ENCODE peak calls at places on chromosomes 1 and 21, in nine cellular contexts. One of them, this sample, is unnamed.

GRCh38 chr1:205791568-205792180 is 16.4 kb upstream of the RAB29 start:
- DNase-seq in uterus: peak
- DNase-seq in smooth muscle cell of the brain vasculature: no peak
- DNase-seq in activated T-cell treated with anti-CD3 and anti-CD28 coated beads for 24 hours: peak
- DNase-seq in NCI-H1092 treated with DMSO at 0.1 percent for 48 hours: peak
- DNase-seq in fibroblast of villous mesenchyme: peak
- DNase-seq in thyroid gland: peak
- DNase-seq in NCI-H2081 treated with DMSO at 0.1 percent for 48 hours: no peak
- DNase-seq in NCI-H345: peak
- DNase-seq in this sample: peak

GRCh38 chr1:164803366-164803765 is 244.4 kb downstream of the PBX1 start:
- DNase-seq in uterus: no peak
- DNase-seq in smooth muscle cell of the brain vasculature: no peak
- DNase-seq in activated T-cell treated with anti-CD3 and anti-CD28 coated beads for 24 hours: no peak
- DNase-seq in NCI-H1092 treated with DMSO at 0.1 percent for 48 hours: no peak
- DNase-seq in fibroblast of villous mesenchyme: peak
- DNase-seq in thyroid gland: no peak
- DNase-seq in NCI-H2081 treated with DMSO at 0.1 percent for 48 hours: no peak
- DNase-seq in NCI-H345: no peak
- DNase-seq in this sample: no peak

GRCh38 chr1:214102907-214103306 is 115.1 kb downstream of the PROX1 start:
- DNase-seq in uterus: no peak
- DNase-seq in smooth muscle cell of the brain vasculature: peak
- DNase-seq in activated T-cell treated with anti-CD3 and anti-CD28 coated beads for 24 hours: no peak
- DNase-seq in NCI-H1092 treated with DMSO at 0.1 percent for 48 hours: no peak
- DNase-seq in fibroblast of villous mesenchyme: peak
- DNase-seq in thyroid gland: no peak
- DNase-seq in NCI-H2081 treated with DMSO at 0.1 percent for 48 hours: no peak
- DNase-seq in NCI-H345: no peak
- DNase-seq in this sample: no peak

GRCh38 chr1:98991127-98992003 is 13.3 kb downstream of the PLPPR5 start:
- DNase-seq in uterus: no peak
- DNase-seq in smooth muscle cell of the brain vasculature: peak
- DNase-seq in activated T-cell treated with anti-CD3 and anti-CD28 coated beads for 24 hours: peak
- DNase-seq in NCI-H1092 treated with DMSO at 0.1 percent for 48 hours: no peak
- DNase-seq in fibroblast of villous mesenchyme: peak
- DNase-seq in thyroid gland: no peak
- DNase-seq in NCI-H2081 treated with DMSO at 0.1 percent for 48 hours: no peak
- DNase-seq in NCI-H345: no peak
- DNase-seq in this sample: peak

GRCh38 chr1:226404063-226404903 is 3.6 kb downstream of the PARP1 start:
- DNase-seq in uterus: no peak
- DNase-seq in smooth muscle cell of the brain vasculature: no peak
- DNase-seq in activated T-cell treated with anti-CD3 and anti-CD28 coated beads for 24 hours: no peak
- DNase-seq in NCI-H1092 treated with DMSO at 0.1 percent for 48 hours: no peak
- DNase-seq in fibroblast of villous mesenchyme: peak
- DNase-seq in thyroid gland: no peak
- DNase-seq in NCI-H2081 treated with DMSO at 0.1 percent for 48 hours: no peak
- DNase-seq in NCI-H345: no peak
- DNase-seq in this sample: no peak

GRCh38 chr1:229075217-229075616 is 195.7 kb upstream of the RAB4A start:
- DNase-seq in uterus: no peak
- DNase-seq in smooth muscle cell of the brain vasculature: no peak
- DNase-seq in activated T-cell treated with anti-CD3 and anti-CD28 coated beads for 24 hours: no peak
- DNase-seq in NCI-H1092 treated with DMSO at 0.1 percent for 48 hours: no peak
- DNase-seq in fibroblast of villous mesenchyme: no peak
- DNase-seq in thyroid gland: no peak
- DNase-seq in NCI-H2081 treated with DMSO at 0.1 percent for 48 hours: no peak
- DNase-seq in NCI-H345: no peak
- DNase-seq in this sample: no peak

GRCh38 chr1:77143529-77144121 is 75.6 kb downstream of the PIGK start:
- DNase-seq in uterus: no peak
- DNase-seq in smooth muscle cell of the brain vasculature: no peak
- DNase-seq in activated T-cell treated with anti-CD3 and anti-CD28 coated beads for 24 hours: no peak
- DNase-seq in NCI-H1092 treated with DMSO at 0.1 percent for 48 hours: peak
- DNase-seq in fibroblast of villous mesenchyme: peak
- DNase-seq in thyroid gland: no peak
- DNase-seq in NCI-H2081 treated with DMSO at 0.1 percent for 48 hours: no peak
- DNase-seq in NCI-H345: peak
- DNase-seq in this sample: no peak

GRCh38 chr1:245693941-245694340 is 539.2 kb downstream of the KIF26B start:
- DNase-seq in uterus: no peak
- DNase-seq in smooth muscle cell of the brain vasculature: no peak
- DNase-seq in activated T-cell treated with anti-CD3 and anti-CD28 coated beads for 24 hours: no peak
- DNase-seq in NCI-H1092 treated with DMSO at 0.1 percent for 48 hours: no peak
- DNase-seq in fibroblast of villous mesenchyme: no peak
- DNase-seq in thyroid gland: no peak
- DNase-seq in NCI-H2081 treated with DMSO at 0.1 percent for 48 hours: no peak
- DNase-seq in NCI-H345: no peak
- DNase-seq in this sample: no peak

GRCh38 chr1:26787381-26787705 is 407 bp upstream of the PIGV start:
- DNase-seq in uterus: no peak
- DNase-seq in smooth muscle cell of the brain vasculature: no peak
- DNase-seq in activated T-cell treated with anti-CD3 and anti-CD28 coated beads for 24 hours: no peak
- DNase-seq in NCI-H1092 treated with DMSO at 0.1 percent for 48 hours: peak
- DNase-seq in fibroblast of villous mesenchyme: peak
- DNase-seq in thyroid gland: no peak
- DNase-seq in NCI-H2081 treated with DMSO at 0.1 percent for 48 hours: no peak
- DNase-seq in NCI-H345: no peak
- DNase-seq in this sample: no peak

GRCh38 chr1:48807599-48808260 is 31.0 kb upstream of the BEND5 start:
- DNase-seq in uterus: no peak
- DNase-seq in smooth muscle cell of the brain vasculature: no peak
- DNase-seq in activated T-cell treated with anti-CD3 and anti-CD28 coated beads for 24 hours: no peak
- DNase-seq in NCI-H1092 treated with DMSO at 0.1 percent for 48 hours: no peak
- DNase-seq in fibroblast of villous mesenchyme: no peak
- DNase-seq in thyroid gland: no peak
- DNase-seq in NCI-H2081 treated with DMSO at 0.1 percent for 48 hours: no peak
- DNase-seq in NCI-H345: no peak
- DNase-seq in this sample: no peak

GRCh38 chr1:154849645-154850131 is 20.4 kb downstream of the KCNN3 start:
- DNase-seq in uterus: no peak
- DNase-seq in smooth muscle cell of the brain vasculature: no peak
- DNase-seq in activated T-cell treated with anti-CD3 and anti-CD28 coated beads for 24 hours: peak
- DNase-seq in NCI-H1092 treated with DMSO at 0.1 percent for 48 hours: no peak
- DNase-seq in fibroblast of villous mesenchyme: no peak
- DNase-seq in thyroid gland: no peak
- DNase-seq in NCI-H2081 treated with DMSO at 0.1 percent for 48 hours: no peak
- DNase-seq in NCI-H345: no peak
- DNase-seq in this sample: no peak

GRCh38 chr1:111754964-111755320 is 759 bp upstream of the DDX20 start:
- DNase-seq in uterus: peak
- DNase-seq in smooth muscle cell of the brain vasculature: no peak
- DNase-seq in activated T-cell treated with anti-CD3 and anti-CD28 coated beads for 24 hours: no peak
- DNase-seq in NCI-H1092 treated with DMSO at 0.1 percent for 48 hours: peak
- DNase-seq in fibroblast of villous mesenchyme: peak
- DNase-seq in thyroid gland: peak
- DNase-seq in NCI-H2081 treated with DMSO at 0.1 percent for 48 hours: peak
- DNase-seq in NCI-H345: peak
- DNase-seq in this sample: no peak

GRCh38 chr1:13899856-13900255 is 199.9 kb downstream of the PRDM2 start:
- DNase-seq in uterus: no peak
- DNase-seq in smooth muscle cell of the brain vasculature: no peak
- DNase-seq in activated T-cell treated with anti-CD3 and anti-CD28 coated beads for 24 hours: no peak
- DNase-seq in NCI-H1092 treated with DMSO at 0.1 percent for 48 hours: no peak
- DNase-seq in fibroblast of villous mesenchyme: peak
- DNase-seq in thyroid gland: no peak
- DNase-seq in NCI-H2081 treated with DMSO at 0.1 percent for 48 hours: no peak
- DNase-seq in NCI-H345: no peak
- DNase-seq in this sample: no peak

GRCh38 chr1:53573931-53574330 is 114.7 kb downstream of the DMRTB1 start:
- DNase-seq in uterus: peak
- DNase-seq in smooth muscle cell of the brain vasculature: no peak
- DNase-seq in activated T-cell treated with anti-CD3 and anti-CD28 coated beads for 24 hours: no peak
- DNase-seq in NCI-H1092 treated with DMSO at 0.1 percent for 48 hours: no peak
- DNase-seq in fibroblast of villous mesenchyme: no peak
- DNase-seq in thyroid gland: no peak
- DNase-seq in NCI-H2081 treated with DMSO at 0.1 percent for 48 hours: no peak
- DNase-seq in NCI-H345: no peak
- DNase-seq in this sample: no peak

GRCh38 chr1:216216304-216216703 is 206.9 kb downstream of the USH2A start:
- DNase-seq in uterus: no peak
- DNase-seq in smooth muscle cell of the brain vasculature: no peak
- DNase-seq in activated T-cell treated with anti-CD3 and anti-CD28 coated beads for 24 hours: no peak
- DNase-seq in NCI-H1092 treated with DMSO at 0.1 percent for 48 hours: no peak
- DNase-seq in fibroblast of villous mesenchyme: no peak
- DNase-seq in thyroid gland: no peak
- DNase-seq in NCI-H2081 treated with DMSO at 0.1 percent for 48 hours: no peak
- DNase-seq in NCI-H345: no peak
- DNase-seq in this sample: no peak

GRCh38 chr1:89365206-89365605 is 1.3 kb downstream of the GBP6 start:
- DNase-seq in uterus: no peak
- DNase-seq in smooth muscle cell of the brain vasculature: no peak
- DNase-seq in activated T-cell treated with anti-CD3 and anti-CD28 coated beads for 24 hours: no peak
- DNase-seq in NCI-H1092 treated with DMSO at 0.1 percent for 48 hours: no peak
- DNase-seq in fibroblast of villous mesenchyme: no peak
- DNase-seq in thyroid gland: no peak
- DNase-seq in NCI-H2081 treated with DMSO at 0.1 percent for 48 hours: no peak
- DNase-seq in NCI-H345: no peak
- DNase-seq in this sample: no peak

GRCh38 chr21:33071878-33072306 is 2.0 kb downstream of the OLIG1 start:
- DNase-seq in uterus: no peak
- DNase-seq in smooth muscle cell of the brain vasculature: no peak
- DNase-seq in activated T-cell treated with anti-CD3 and anti-CD28 coated beads for 24 hours: no peak
- DNase-seq in NCI-H1092 treated with DMSO at 0.1 percent for 48 hours: no peak
- DNase-seq in fibroblast of villous mesenchyme: peak
- DNase-seq in thyroid gland: no peak
- DNase-seq in NCI-H2081 treated with DMSO at 0.1 percent for 48 hours: no peak
- DNase-seq in NCI-H345: no peak
- DNase-seq in this sample: peak

GRCh38 chr1:52651904-52652303 is 18.9 kb downstream of the SHISAL2A start:
- DNase-seq in uterus: no peak
- DNase-seq in smooth muscle cell of the brain vasculature: no peak
- DNase-seq in activated T-cell treated with anti-CD3 and anti-CD28 coated beads for 24 hours: no peak
- DNase-seq in NCI-H1092 treated with DMSO at 0.1 percent for 48 hours: no peak
- DNase-seq in fibroblast of villous mesenchyme: no peak
- DNase-seq in thyroid gland: no peak
- DNase-seq in NCI-H2081 treated with DMSO at 0.1 percent for 48 hours: no peak
- DNase-seq in NCI-H345: no peak
- DNase-seq in this sample: no peak

GRCh38 chr1:25467193-25467592 is 36.5 kb downstream of the MACO1 start:
- DNase-seq in uterus: no peak
- DNase-seq in smooth muscle cell of the brain vasculature: no peak
- DNase-seq in activated T-cell treated with anti-CD3 and anti-CD28 coated beads for 24 hours: no peak
- DNase-seq in NCI-H1092 treated with DMSO at 0.1 percent for 48 hours: no peak
- DNase-seq in fibroblast of villous mesenchyme: no peak
- DNase-seq in thyroid gland: no peak
- DNase-seq in NCI-H2081 treated with DMSO at 0.1 percent for 48 hours: no peak
- DNase-seq in NCI-H345: no peak
- DNase-seq in this sample: no peak

GRCh38 chr21:21722736-21723135 is 724.5 kb downstream of the NCAM2 start:
- DNase-seq in uterus: no peak
- DNase-seq in smooth muscle cell of the brain vasculature: no peak
- DNase-seq in activated T-cell treated with anti-CD3 and anti-CD28 coated beads for 24 hours: no peak
- DNase-seq in NCI-H1092 treated with DMSO at 0.1 percent for 48 hours: no peak
- DNase-seq in fibroblast of villous mesenchyme: no peak
- DNase-seq in thyroid gland: no peak
- DNase-seq in NCI-H2081 treated with DMSO at 0.1 percent for 48 hours: no peak
- DNase-seq in NCI-H345: no peak
- DNase-seq in this sample: no peak

GRCh38 chr1:152459596-152460528 is 45.8 kb upstream of the CRNN start:
- DNase-seq in uterus: peak
- DNase-seq in smooth muscle cell of the brain vasculature: peak
- DNase-seq in activated T-cell treated with anti-CD3 and anti-CD28 coated beads for 24 hours: peak
- DNase-seq in NCI-H1092 treated with DMSO at 0.1 percent for 48 hours: peak
- DNase-seq in fibroblast of villous mesenchyme: peak
- DNase-seq in thyroid gland: peak
- DNase-seq in NCI-H2081 treated with DMSO at 0.1 percent for 48 hours: no peak
- DNase-seq in NCI-H345: peak
- DNase-seq in this sample: peak

GRCh38 chr1:215542301-215542700 is 24.8 kb upstream of the KCTD3 start:
- DNase-seq in uterus: no peak
- DNase-seq in smooth muscle cell of the brain vasculature: no peak
- DNase-seq in activated T-cell treated with anti-CD3 and anti-CD28 coated beads for 24 hours: no peak
- DNase-seq in NCI-H1092 treated with DMSO at 0.1 percent for 48 hours: no peak
- DNase-seq in fibroblast of villous mesenchyme: no peak
- DNase-seq in thyroid gland: no peak
- DNase-seq in NCI-H2081 treated with DMSO at 0.1 percent for 48 hours: no peak
- DNase-seq in NCI-H345: no peak
- DNase-seq in this sample: no peak

GRCh38 chr1:91428182-91428798 is 23.7 kb upstream of the HFM1 start:
- DNase-seq in uterus: no peak
- DNase-seq in smooth muscle cell of the brain vasculature: no peak
- DNase-seq in activated T-cell treated with anti-CD3 and anti-CD28 coated beads for 24 hours: no peak
- DNase-seq in NCI-H1092 treated with DMSO at 0.1 percent for 48 hours: peak
- DNase-seq in fibroblast of villous mesenchyme: no peak
- DNase-seq in thyroid gland: peak
- DNase-seq in NCI-H2081 treated with DMSO at 0.1 percent for 48 hours: no peak
- DNase-seq in NCI-H345: peak
- DNase-seq in this sample: peak

GRCh38 chr1:156544592-156545102 is 27.7 kb downstream of the IQGAP3 start:
- DNase-seq in uterus: no peak
- DNase-seq in smooth muscle cell of the brain vasculature: no peak
- DNase-seq in activated T-cell treated with anti-CD3 and anti-CD28 coated beads for 24 hours: no peak
- DNase-seq in NCI-H1092 treated with DMSO at 0.1 percent for 48 hours: no peak
- DNase-seq in fibroblast of villous mesenchyme: no peak
- DNase-seq in thyroid gland: no peak
- DNase-seq in NCI-H2081 treated with DMSO at 0.1 percent for 48 hours: no peak
- DNase-seq in NCI-H345: no peak
- DNase-seq in this sample: no peak

GRCh38 chr1:15204931-15205330 is 42.1 kb upstream of the FHAD1 start:
- DNase-seq in uterus: no peak
- DNase-seq in smooth muscle cell of the brain vasculature: no peak
- DNase-seq in activated T-cell treated with anti-CD3 and anti-CD28 coated beads for 24 hours: no peak
- DNase-seq in NCI-H1092 treated with DMSO at 0.1 percent for 48 hours: no peak
- DNase-seq in fibroblast of villous mesenchyme: no peak
- DNase-seq in thyroid gland: no peak
- DNase-seq in NCI-H2081 treated with DMSO at 0.1 percent for 48 hours: no peak
- DNase-seq in NCI-H345: no peak
- DNase-seq in this sample: no peak

GRCh38 chr1:112514901-112515300 is 6.1 kb downstream of the WNT2B start:
- DNase-seq in uterus: no peak
- DNase-seq in smooth muscle cell of the brain vasculature: no peak
- DNase-seq in activated T-cell treated with anti-CD3 and anti-CD28 coated beads for 24 hours: no peak
- DNase-seq in NCI-H1092 treated with DMSO at 0.1 percent for 48 hours: no peak
- DNase-seq in fibroblast of villous mesenchyme: no peak
- DNase-seq in thyroid gland: no peak
- DNase-seq in NCI-H2081 treated with DMSO at 0.1 percent for 48 hours: no peak
- DNase-seq in NCI-H345: no peak
- DNase-seq in this sample: no peak

GRCh38 chr1:116166655-116167054 is 55.5 kb downstream of the MAB21L3 start:
- DNase-seq in uterus: no peak
- DNase-seq in smooth muscle cell of the brain vasculature: no peak
- DNase-seq in activated T-cell treated with anti-CD3 and anti-CD28 coated beads for 24 hours: no peak
- DNase-seq in NCI-H1092 treated with DMSO at 0.1 percent for 48 hours: no peak
- DNase-seq in fibroblast of villous mesenchyme: no peak
- DNase-seq in thyroid gland: no peak
- DNase-seq in NCI-H2081 treated with DMSO at 0.1 percent for 48 hours: no peak
- DNase-seq in NCI-H345: no peak
- DNase-seq in this sample: no peak

GRCh38 chr1:41330588-41331545 is 30.4 kb upstream of the FOXO6 start:
- DNase-seq in uterus: no peak
- DNase-seq in smooth muscle cell of the brain vasculature: no peak
- DNase-seq in activated T-cell treated with anti-CD3 and anti-CD28 coated beads for 24 hours: no peak
- DNase-seq in NCI-H1092 treated with DMSO at 0.1 percent for 48 hours: no peak
- DNase-seq in fibroblast of villous mesenchyme: no peak
- DNase-seq in thyroid gland: no peak
- DNase-seq in NCI-H2081 treated with DMSO at 0.1 percent for 48 hours: no peak
- DNase-seq in NCI-H345: no peak
- DNase-seq in this sample: peak

GRCh38 chr1:209542585-209542984 is 40.9 kb upstream of the CAMK1G start:
- DNase-seq in uterus: no peak
- DNase-seq in smooth muscle cell of the brain vasculature: no peak
- DNase-seq in activated T-cell treated with anti-CD3 and anti-CD28 coated beads for 24 hours: no peak
- DNase-seq in NCI-H1092 treated with DMSO at 0.1 percent for 48 hours: no peak
- DNase-seq in fibroblast of villous mesenchyme: no peak
- DNase-seq in thyroid gland: no peak
- DNase-seq in NCI-H2081 treated with DMSO at 0.1 percent for 48 hours: no peak
- DNase-seq in NCI-H345: no peak
- DNase-seq in this sample: no peak

GRCh38 chr1:109263597-109264378 is 14.4 kb downstream of the CELSR2 start:
- DNase-seq in uterus: peak
- DNase-seq in smooth muscle cell of the brain vasculature: no peak
- DNase-seq in activated T-cell treated with anti-CD3 and anti-CD28 coated beads for 24 hours: peak
- DNase-seq in NCI-H1092 treated with DMSO at 0.1 percent for 48 hours: peak
- DNase-seq in fibroblast of villous mesenchyme: peak
- DNase-seq in thyroid gland: peak
- DNase-seq in NCI-H2081 treated with DMSO at 0.1 percent for 48 hours: no peak
- DNase-seq in NCI-H345: peak
- DNase-seq in this sample: peak

GRCh38 chr1:157849229-157849875 is 7.7 kb upstream of the CD5L start:
- DNase-seq in uterus: no peak
- DNase-seq in smooth muscle cell of the brain vasculature: no peak
- DNase-seq in activated T-cell treated with anti-CD3 and anti-CD28 coated beads for 24 hours: no peak
- DNase-seq in NCI-H1092 treated with DMSO at 0.1 percent for 48 hours: no peak
- DNase-seq in fibroblast of villous mesenchyme: no peak
- DNase-seq in thyroid gland: no peak
- DNase-seq in NCI-H2081 treated with DMSO at 0.1 percent for 48 hours: no peak
- DNase-seq in NCI-H345: no peak
- DNase-seq in this sample: no peak

This sample was measured in ELF-1.